ENCODE peak calls at places on chromosome 2, in five cellular contexts. Q is fibroblast of pulmonary artery, V is ELF-1, M is mammary epithelial cell, H is cardiac muscle cell. Y is an unnamed sample.

GRCh38 chr2:160317113-160318099 is 117.3 kb upstream of the ITGB6 start:
- DNase-seq in Q (peak), V (no peak), M (no peak), H (peak), Y (no peak)

GRCh38 chr2:164560181-164560792 is 61.0 kb downstream of the GRB14 start:
- DNase-seq in Q (peak), V (no peak), M (peak), H (peak), Y (peak)

GRCh38 chr2:128215897-128216645 is 102.6 kb downstream of the HS6ST1 start:
- DNase-seq in Q (no peak), V (no peak), M (no peak), H (peak), Y (no peak)

GRCh38 chr2:152028182-152028862 is 70.5 kb downstream of the CACNB4 start:
- DNase-seq in Q (peak), V (no peak), M (peak), H (peak), Y (no peak)

GRCh38 chr2:38690499-38691420 is 24.8 kb downstream of the GALM start:
- DNase-seq in Q (peak), V (no peak), M (peak), H (peak), Y (no peak)

GRCh38 chr2:6081542-6081872 is 389.3 kb downstream of the SOX11 start:
- DNase-seq in Q (no peak), V (no peak), M (no peak), H (no peak), Y (no peak)

GRCh38 chr2:145800201-145801091 is 1280.5 kb upstream of the ZEB2 start:
- DNase-seq in Q (peak), V (no peak), M (peak), H (peak), Y (peak)

GRCh38 chr2:202771741-202772470 is 99.7 kb downstream of the ICA1L start:
- DNase-seq in Q (peak), V (no peak), M (no peak), H (peak), Y (no peak)

GRCh38 chr2:189363559-189363958 is 77.7 kb upstream of the WDR75 start:
- DNase-seq in Q (peak), V (no peak), M (peak), H (peak), Y (no peak)

GRCh38 chr2:53632126-53632460 is 135.5 kb upstream of the CHAC2 start:
- DNase-seq in Q (no peak), V (no peak), M (no peak), H (no peak), Y (no peak)

GRCh38 chr2:5409925-5410360 is 282.2 kb upstream of the SOX11 start:
- DNase-seq in Q (no peak), V (peak), M (no peak), H (no peak), Y (no peak)

GRCh38 chr2:65261676-65262075 is 34.0 kb downstream of the ACTR2 start:
- DNase-seq in Q (no peak), V (no peak), M (no peak), H (no peak), Y (no peak)

GRCh38 chr2:216987176-216987809 is 127.4 kb upstream of the TNP1 start:
- DNase-seq in Q (no peak), V (no peak), M (no peak), H (no peak), Y (no peak)

GRCh38 chr2:112606567-112606966 is 22.2 kb downstream of the CHCHD5 start:
- DNase-seq in Q (no peak), V (no peak), M (no peak), H (peak), Y (no peak)

GRCh38 chr2:46363535-46364170 is 66.4 kb downstream of the EPAS1 start:
- DNase-seq in Q (peak), V (no peak), M (no peak), H (peak), Y (no peak)

GRCh38 chr2:47094519-47095155 is 60.5 kb downstream of the STPG4 start:
- DNase-seq in Q (no peak), V (peak), M (no peak), H (no peak), Y (no peak)

Y was measured in Caco-2.